ENCODE peak calls at places on chromosomes 5 and 9, in seven cellular contexts. V is HepG2, M is H1, P is K562, Y is HCT116, Z is GM12878, C is Panc1. K is an unnamed sample.

GRCh38 chr5:106858616-106859015 is 812.1 kb downstream of the EFNA5 start:
- DNase-seq in V (no peak), C (no peak), M (no peak), Z (no peak), P (no peak), Y (no peak), K (no peak)

GRCh38 chr5:59863777-59864176 is 29.7 kb downstream of the PDE4D start:
- DNase-seq in C (no peak), M (no peak), Z (no peak), V (no peak), Y (no peak), P (no peak), K (no peak)

GRCh38 chr9:87869082-87869481 is 13.6 kb upstream of the SPATA31E1 start:
- DNase-seq in M (no peak), P (no peak), V (no peak), Z (no peak), C (no peak), Y (no peak), K (no peak)

GRCh38 chr5:157603333-157604190 is 28.0 kb upstream of the ADAM19 start:
- DNase-seq in M (no peak), P (no peak), Y (peak; percentile 90), Z (no peak), C (peak; percentile 61), V (peak; percentile 18), K (no peak)

GRCh38 chr5:90939208-90939607 is 380.6 kb downstream of the ADGRV1 start:
- DNase-seq in V (no peak), M (no peak), Z (no peak), C (no peak), Y (no peak), P (no peak), K (no peak)

GRCh38 chr5:35458824-35459207 is 158.8 kb upstream of the SPEF2 start:
- DNase-seq in Y (no peak), M (no peak), C (no peak), P (no peak), Z (no peak), V (no peak), K (peak; percentile 24)

GRCh38 chr5:146068977-146069779 is 36.2 kb downstream of the PLAC8L1 start:
- DNase-seq in V (no peak), C (no peak), Y (no peak), Z (no peak), M (no peak), P (no peak), K (no peak)

GRCh38 chr9:92312887-92313623 is 12.1 kb downstream of the NOL8 start:
- DNase-seq in P (no peak), Z (no peak), M (no peak), V (no peak), C (no peak), Y (no peak), K (no peak)

GRCh38 chr9:125437771-125438221 is 176.2 kb downstream of the GAPVD1 start:
- DNase-seq in Y (no peak), C (no peak), Z (no peak), P (no peak), M (no peak), V (no peak), K (no peak)

GRCh38 chr9:33750307-33750838 is 45.0 kb upstream of the PRSS3 start:
- DNase-seq in P (no peak), Z (no peak), Y (no peak), V (no peak), M (no peak), C (no peak), K (peak; percentile 85)

GRCh38 chr9:130128251-130128650 is 44.0 kb upstream of the NCS1 start:
- DNase-seq in V (no peak), P (no peak), Y (no peak), C (no peak), M (no peak), Z (peak; percentile 66), K (no peak)

GRCh38 chr5:42791151-42791550 is 20.5 kb downstream of the SELENOP start:
- DNase-seq in M (no peak), Z (no peak), C (no peak), P (no peak), V (no peak), Y (no peak), K (no peak)

GRCh38 chr5:167303582-167303981 is 987.9 kb upstream of the WWC1 start:
- DNase-seq in Z (no peak), M (no peak), P (no peak), V (no peak), C (no peak), Y (no peak), K (no peak)

GRCh38 chr9:113738506-113738897 is 137.6 kb upstream of the ZNF618 start:
- DNase-seq in Y (no peak), Z (no peak), M (no peak), C (no peak), V (no peak), P (no peak), K (no peak)

GRCh38 chr9:113734826-113735225 is 141.3 kb upstream of the ZNF618 start:
- DNase-seq in V (no peak), Z (no peak), P (no peak), Y (no peak), C (no peak), M (no peak), K (no peak)

GRCh38 chr9:113742471-113742870 is 133.6 kb upstream of the ZNF618 start:
- DNase-seq in C (no peak), Z (no peak), P (no peak), M (no peak), V (no peak), Y (no peak), K (no peak)

GRCh38 chr9:113738898-113739604 is 137.1 kb upstream of the ZNF618 start:
- DNase-seq in Z (no peak), C (no peak), Y (no peak), M (no peak), P (no peak), V (no peak), K (peak; percentile 15)

DNA sequence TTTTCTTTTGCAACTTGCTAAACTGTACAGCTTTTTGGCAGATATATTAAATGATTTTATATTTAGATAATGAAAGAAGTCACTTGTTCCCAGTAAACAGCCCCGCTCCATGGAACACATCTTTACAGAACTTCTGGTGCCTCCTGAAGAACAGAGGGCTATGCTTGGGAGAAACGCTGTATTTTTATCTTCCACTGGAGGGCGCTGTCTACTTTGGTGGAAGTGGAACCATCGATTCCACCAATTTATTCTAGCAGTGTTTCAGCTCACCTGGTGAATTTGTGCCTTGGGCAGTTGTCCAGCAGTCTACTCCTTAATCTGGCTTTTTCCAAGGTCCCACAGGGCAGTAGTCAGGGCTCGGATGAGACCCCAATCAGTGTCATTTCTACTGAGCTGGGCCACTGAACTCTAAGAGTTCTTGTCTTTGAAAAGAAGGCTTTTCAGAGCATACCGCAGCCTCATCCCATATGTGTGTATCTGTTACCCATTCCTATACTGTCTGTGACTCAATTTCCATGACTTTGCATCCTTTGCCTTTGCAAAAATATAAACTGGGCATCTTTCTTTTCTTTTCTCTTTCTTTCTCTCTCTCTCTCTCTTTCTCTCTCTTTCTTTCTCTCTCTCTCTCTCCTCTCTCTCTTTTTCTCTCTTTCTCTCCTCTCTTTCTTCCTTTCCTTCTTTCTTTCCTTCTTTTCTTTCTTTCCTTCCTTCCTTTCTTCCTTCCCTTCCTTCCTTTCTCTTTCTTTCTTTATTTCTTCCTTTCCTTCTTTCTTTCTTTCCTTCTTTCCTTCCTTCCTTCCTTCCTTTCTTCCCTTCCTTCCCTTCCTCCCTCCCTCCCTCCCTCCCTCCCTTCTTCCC is 138.5 kb upstream of the ZNF618 start:
- DNase-seq in V (peak; percentile 46), P (peak; percentile 54), M (no peak), Z (no peak), Y (peak; percentile 49), C (peak; percentile 28), K (peak; percentile 50)
- TF ChIP-seq SIN3A in V (no peak), P (no peak), M (no peak), Z (no peak), Y (no peak), C (no peak), K (no peak)

GRCh38 chr9:22423566-22423965 is 23.1 kb upstream of the DMRTA1 start:
- DNase-seq in Z (no peak), M (no peak), C (no peak), P (no peak), Y (no peak), V (no peak), K (no peak)
- TF ChIP-seq SIN3A in Z (no peak), M (no peak), C (no peak), P (no peak), Y (no peak), V (no peak), K (no peak)

DNA sequence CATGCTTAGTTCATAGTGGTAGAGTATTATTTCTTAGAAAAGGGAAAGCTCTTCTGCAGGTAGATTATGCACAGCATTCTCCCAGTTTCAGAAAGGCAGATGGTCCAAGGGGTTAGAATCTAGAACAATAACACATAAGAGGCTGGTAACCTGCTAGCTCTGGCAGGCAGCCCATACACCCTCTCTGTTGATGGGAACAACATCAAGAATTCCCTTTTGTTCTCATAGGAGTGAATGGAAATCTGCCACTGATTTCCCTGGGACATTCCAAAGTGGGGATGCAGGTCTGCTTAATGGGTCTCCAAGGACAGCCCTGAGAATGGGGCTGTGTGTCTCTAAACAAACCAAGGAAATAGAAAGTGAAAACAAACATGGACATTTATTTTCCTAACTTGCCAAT is 456.9 kb downstream of the EBF1 start:
- DNase-seq in V (no peak), C (no peak), M (no peak), Z (no peak), Y (no peak), P (no peak), K (no peak)
- TF ChIP-seq SIN3A in V (no peak), C (no peak), M (no peak), Z (no peak), Y (no peak), P (no peak), K (no peak)

DNA sequence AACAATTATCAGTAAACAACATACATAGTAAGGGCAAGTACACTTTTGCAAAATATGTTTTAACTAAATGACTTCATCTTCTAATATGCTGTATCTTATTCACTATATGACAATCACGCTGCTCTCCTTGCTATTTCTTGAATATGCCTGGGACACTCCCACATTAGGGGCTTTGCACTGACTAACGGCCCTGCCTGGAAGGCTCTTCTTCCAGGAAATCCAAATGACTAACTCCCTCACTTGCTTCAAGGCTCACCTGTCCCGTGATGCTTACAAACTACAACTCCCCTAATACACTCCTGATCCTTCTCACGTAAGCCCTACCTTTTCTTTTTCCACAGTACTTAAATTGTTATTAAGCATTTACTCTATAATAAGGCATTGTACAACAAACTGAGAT is 10.6 kb downstream of the ERP44 start:
- DNase-seq in Y (no peak), C (no peak), V (no peak), P (peak; percentile 56), Z (no peak), M (no peak), K (no peak)
- TF ChIP-seq SIN3A in Y (no peak), C (no peak), V (no peak), P (no peak), Z (no peak), M (no peak), K (no peak)

K was measured in SK-N-SH.